ENCODE peak calls at places on chromosomes 1 and 21, in eight cellular contexts. R is tibial artery, O is heart left ventricle, Y is epithelial cell of esophagus, Q is lower lobe of right lung, W is Peyer's patch, E is HCT116, K is thyroid gland. B is an unnamed sample.

GRCh38 chr1:6424000-6424565 is 493 bp upstream of the ESPN start:
- DNase-seq in R (no peak), O (no peak), Y (no peak), Q (no peak), W (no peak), E (no peak), K (no peak), B (no peak)

GRCh38 chr1:183597656-183598055 is 7.4 kb upstream of the NCF2 start:
- DNase-seq in R (no peak), O (no peak), Y (no peak), Q (no peak), W (no peak), E (no peak), K (no peak), B (no peak)

GRCh38 chr1:234150892-234151291 is 222.4 kb upstream of the COA6 start:
- DNase-seq in R (no peak), O (no peak), Y (no peak), Q (no peak), W (no peak), E (no peak), K (no peak), B (no peak)

GRCh38 chr1:62434612-62434994 is 2.2 kb upstream of the USP1 start:
- DNase-seq in R (no peak), O (no peak), Y (no peak), Q (no peak), W (no peak), E (no peak), K (no peak), B (no peak)

GRCh38 chr1:197801111-197801482 is 25.8 kb upstream of the DENND1B start:
- DNase-seq in R (no peak), O (no peak), Y (no peak), Q (no peak), W (no peak), E (no peak), K (no peak), B (no peak)

GRCh38 chr1:217109928-217110327 is 386.7 kb upstream of the ESRRG start:
- DNase-seq in R (no peak), O (no peak), Y (peak), Q (no peak), W (no peak), E (no peak), K (no peak), B (no peak)

GRCh38 chr1:30417001-30417700 is 306.2 kb downstream of the MATN1 start:
- DNase-seq in R (no peak), O (no peak), Y (no peak), Q (no peak), W (no peak), E (no peak), K (no peak), B (no peak)

GRCh38 chr1:235068155-235069121 is 60.2 kb downstream of the TOMM20 start:
- DNase-seq in R (no peak), O (no peak), Y (peak), Q (peak), W (peak), E (peak), K (peak), B (no peak)

GRCh38 chr1:1054099-1054700 is 19.9 kb downstream of the RNF223 start:
- DNase-seq in R (no peak), O (no peak), Y (no peak), Q (no peak), W (no peak), E (no peak), K (no peak), B (no peak)

GRCh38 chr1:91846007-91846620 is 39.8 kb downstream of the TGFBR3 start:
- DNase-seq in R (peak), O (peak), Y (peak), Q (no peak), W (no peak), E (no peak), K (peak), B (peak)

GRCh38 chr1:217703326-217703725 is 72.2 kb downstream of the SPATA17 start:
- DNase-seq in R (no peak), O (no peak), Y (no peak), Q (no peak), W (no peak), E (no peak), K (no peak), B (no peak)

GRCh38 chr1:22969224-22969829 is 3.3 kb downstream of the LACTBL1 start:
- DNase-seq in R (no peak), O (no peak), Y (peak), Q (no peak), W (no peak), E (no peak), K (peak), B (peak)

GRCh38 chr1:226653311-226653921 is 85.7 kb downstream of the ITPKB start:
- DNase-seq in R (no peak), O (peak), Y (no peak), Q (peak), W (no peak), E (no peak), K (no peak), B (no peak)

GRCh38 chr21:15515908-15516307 is 213.9 kb upstream of the USP25 start:
- DNase-seq in R (no peak), O (no peak), Y (no peak), Q (no peak), W (no peak), E (no peak), K (no peak), B (no peak)

GRCh38 chr1:244327533-244327932 is 124.2 kb downstream of the ADSS2 start:
- DNase-seq in R (no peak), O (no peak), Y (no peak), Q (no peak), W (no peak), E (no peak), K (no peak), B (no peak)

GRCh38 chr1:172255223-172255560 is 165.3 kb upstream of the C1orf105 start:
- DNase-seq in R (no peak), O (no peak), Y (no peak), Q (no peak), W (no peak), E (peak), K (no peak), B (no peak)

GRCh38 chr1:232675267-232675666 is 45.3 kb upstream of the SIPA1L2 start:
- DNase-seq in R (no peak), O (no peak), Y (no peak), Q (no peak), W (no peak), E (no peak), K (peak), B (no peak)

GRCh38 chr21:28714795-28715464 is 277.7 kb downstream of the LTN1 start:
- DNase-seq in R (no peak), O (no peak), Y (no peak), Q (no peak), W (no peak), E (no peak), K (no peak), B (no peak)

GRCh38 chr21:15247613-15248012 is 182.8 kb upstream of the NRIP1 start:
- DNase-seq in R (no peak), O (no peak), Y (peak), Q (no peak), W (no peak), E (no peak), K (no peak), B (no peak)

GRCh38 chr1:156926175-156926574 is 5.7 kb downstream of the LRRC71 start:
- DNase-seq in R (peak), O (peak), Y (peak), Q (peak), W (no peak), E (peak), K (peak), B (peak)

GRCh38 chr1:235450433-235450832 is 53.8 kb downstream of the B3GALNT2 start:
- DNase-seq in R (no peak), O (no peak), Y (peak), Q (no peak), W (no peak), E (no peak), K (no peak), B (no peak)

GRCh38 chr1:156898151-156898550 is 4.6 kb downstream of the PEAR1 start:
- DNase-seq in R (no peak), O (peak), Y (peak), Q (peak), W (no peak), E (no peak), K (peak), B (no peak)

GRCh38 chr1:204191481-204191880 is 4.8 kb downstream of the KISS1 start:
- DNase-seq in R (no peak), O (no peak), Y (no peak), Q (no peak), W (no peak), E (no peak), K (no peak), B (no peak)

GRCh38 chr1:184395370-184395769 is 8.5 kb downstream of the C1orf21 start:
- DNase-seq in R (no peak), O (no peak), Y (no peak), Q (no peak), W (no peak), E (no peak), K (no peak), B (no peak)

DNA sequence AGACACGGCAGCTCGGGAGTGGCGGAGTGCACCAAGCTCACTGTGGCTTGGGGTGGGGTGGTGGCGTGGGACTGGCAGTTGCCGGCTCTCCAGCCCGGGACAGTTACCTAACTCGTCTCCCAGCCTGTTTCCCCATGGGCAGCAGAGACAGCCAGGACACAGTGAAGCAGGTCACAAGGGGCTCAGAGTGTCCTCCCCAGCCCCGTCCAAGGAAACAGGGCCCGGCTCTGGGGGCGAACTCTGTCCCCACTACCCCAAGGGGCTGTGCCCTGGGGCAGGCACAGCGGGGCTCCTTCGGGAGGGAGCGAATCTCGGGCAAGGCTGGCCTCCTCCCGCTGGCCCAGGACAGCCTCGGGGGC is 762 bp downstream of the GPR157 start:
- DNase-seq in R (peak), O (peak), Y (peak), Q (peak), W (peak), E (no peak), K (peak), B (no peak)
- H3K4me3 ChIP-seq in R (peak), O (peak), Y (peak), Q (peak), W (peak), E (peak), K (peak), B (peak)

DNA sequence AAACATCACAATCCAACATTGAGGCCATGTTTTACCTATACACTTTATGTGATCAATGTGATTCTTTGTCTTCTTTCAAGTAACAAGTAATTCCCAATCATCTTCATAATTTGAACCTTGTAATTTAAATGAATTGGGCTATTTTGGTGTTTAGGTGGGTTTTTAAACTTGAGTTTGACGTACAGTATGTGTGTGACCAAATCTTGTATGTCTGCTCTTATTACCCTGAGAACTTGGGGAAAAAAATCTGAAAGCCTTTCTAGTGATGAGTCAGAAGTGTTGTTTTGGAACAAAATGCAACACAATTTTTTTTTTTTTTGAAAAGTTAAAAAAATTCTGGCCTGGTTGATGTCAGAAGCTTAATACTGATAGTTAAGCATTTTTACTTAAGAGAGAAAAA is 68.5 kb downstream of the HHAT start:
- DNase-seq in R (no peak), O (no peak), Y (no peak), Q (no peak), W (no peak), E (no peak), K (no peak), B (no peak)
- TF ChIP-seq CTCF in R (no peak), O (no peak), Y (no peak), Q (no peak), W (no peak), E (no peak), K (no peak), B (no peak)

GRCh38 chr1:214448536-214448935 is 102.9 kb downstream of the PTPN14 start:
- DNase-seq in R (no peak), O (no peak), Y (no peak), Q (no peak), W (no peak), E (no peak), K (no peak), B (no peak)

GRCh38 chr1:214446772-214447556 is 104.4 kb downstream of the PTPN14 start:
- DNase-seq in R (no peak), O (no peak), Y (peak), Q (no peak), W (no peak), E (peak), K (no peak), B (no peak)

GRCh38 chr1:214449371-214449770 is 102.0 kb downstream of the PTPN14 start:
- DNase-seq in R (no peak), O (no peak), Y (no peak), Q (no peak), W (no peak), E (no peak), K (no peak), B (no peak)

GRCh38 chr1:214445846-214446614 is 105.4 kb downstream of the PTPN14 start:
- DNase-seq in R (no peak), O (no peak), Y (peak), Q (no peak), W (no peak), E (peak), K (no peak), B (no peak)

DNA sequence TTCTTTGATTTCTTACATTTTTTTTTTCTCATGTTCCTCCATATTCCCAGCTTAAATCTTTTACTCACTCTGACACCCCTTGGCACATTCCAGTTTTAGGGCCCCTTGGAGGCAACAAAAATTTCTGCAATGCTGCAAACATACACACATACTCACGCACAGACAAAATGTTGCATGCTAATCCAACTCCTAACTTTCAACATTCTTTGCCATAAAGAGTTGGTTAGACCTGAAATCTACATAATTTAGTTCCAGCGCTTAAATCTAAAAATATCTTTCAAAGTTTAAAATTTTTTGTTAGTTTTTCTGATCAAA is 103.9 kb downstream of the PTPN14 start:
- DNase-seq in R (no peak), O (no peak), Y (no peak), Q (no peak), W (no peak), E (no peak), K (no peak), B (no peak)
- H3K4me3 ChIP-seq in R (no peak), O (no peak), Y (peak), Q (no peak), W (no peak), E (peak), K (no peak), B (no peak)

DNA sequence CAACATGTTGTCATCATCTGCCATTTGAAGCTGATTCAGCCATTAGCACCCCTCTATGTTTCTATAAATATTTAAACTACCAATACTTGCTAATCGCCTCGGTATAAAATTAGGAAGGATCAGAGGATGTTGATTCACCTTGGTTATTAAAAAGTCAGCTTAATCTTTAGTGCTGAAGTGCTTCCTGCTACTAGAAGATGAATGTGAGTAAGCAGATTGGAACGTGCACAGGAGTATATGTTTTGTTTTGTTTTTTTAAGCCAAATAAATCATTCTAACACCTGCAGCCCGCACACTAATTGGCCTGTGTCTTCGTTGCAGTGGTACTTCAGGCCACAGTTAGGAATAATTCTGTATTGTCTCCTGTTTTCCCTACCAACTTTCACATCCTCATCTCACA is 485.7 kb downstream of the AJAP1 start:
- DNase-seq in R (no peak), O (no peak), Y (no peak), Q (no peak), W (no peak), E (no peak), K (no peak), B (no peak)
- TF ChIP-seq CTCF in R (no peak), O (no peak), Y (no peak), Q (no peak), W (no peak), E (no peak), K (no peak), B (no peak)

DNA sequence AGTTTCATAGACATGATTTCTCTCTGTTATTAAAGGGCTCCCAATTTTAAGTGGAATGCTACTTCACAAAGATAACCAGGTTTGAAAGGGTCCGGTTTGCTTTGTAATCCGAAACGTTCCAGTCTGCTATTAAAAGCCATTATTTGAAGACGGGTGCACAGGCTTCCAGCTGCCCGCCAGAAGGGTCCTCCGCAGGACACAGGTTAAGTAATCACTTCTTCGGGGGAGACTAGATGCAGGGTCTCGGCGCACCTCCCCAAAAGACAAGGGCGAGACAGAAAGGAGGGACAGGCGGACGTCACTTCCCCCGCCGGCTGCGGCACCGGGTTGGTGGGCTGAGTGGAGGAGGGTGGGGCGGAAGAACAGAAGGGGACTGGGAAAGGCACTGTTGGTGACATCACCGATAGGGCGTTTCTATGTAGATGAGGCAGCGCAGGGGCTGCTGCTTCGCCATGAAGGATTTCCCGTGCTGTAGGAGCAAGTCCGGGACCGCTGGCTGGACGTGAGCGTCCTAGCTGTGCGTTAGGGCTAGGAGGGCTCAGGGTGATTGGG is 8.9 kb downstream of the RNU1-2 start:
- DNase-seq in R (peak), O (peak), Y (peak), Q (peak), W (peak), E (peak), K (peak), B (peak)
- H3K4me3 ChIP-seq in R (peak), O (peak), Y (peak), Q (peak), W (peak), E (peak), K (peak), B (peak)